ENCODE peak calls at places on chromosome 22, in six cellular contexts. I, H, U, K, T and P are unnamed samples.

GRCh38 chr22:36729321-36729720 is 25.8 kb upstream of the CACNG2 start:
- DNase-seq in K (peak), H (no peak), U (no peak), I (no peak), T (no peak), P (no peak)

GRCh38 chr22:23570681-23571080 is 9.4 kb downstream of the IGLL1 start:
- DNase-seq in T (no peak), H (no peak), I (no peak), K (peak), U (no peak), P (no peak)

GRCh38 chr22:17578129-17578754 is 14.9 kb downstream of the SLC25A18 start:
- DNase-seq in I (peak), U (no peak), T (no peak), H (peak), K (no peak), P (no peak)

GRCh38 chr22:21991309-21991596 is 8.7 kb upstream of the TOP3B start:
- DNase-seq in K (no peak), T (no peak), H (no peak), I (no peak), U (no peak), P (no peak)

GRCh38 chr22:37624876-37625275 is 14.6 kb upstream of the SH3BP1 start:
- DNase-seq in U (no peak), H (no peak), T (no peak), K (no peak), I (no peak), P (no peak)

GRCh38 chr22:30861131-30861530 is 107.4 kb downstream of the MORC2 start:
- DNase-seq in T (no peak), I (no peak), K (no peak), U (no peak), H (no peak), P (no peak)

GRCh38 chr22:42368379-42369249 is 63.6 kb downstream of the NFAM1 start:
- DNase-seq in I (no peak), K (peak), U (no peak), H (no peak), T (peak), P (no peak)

GRCh38 chr22:26581769-26582168 is 8.2 kb downstream of the TPST2 start:
- DNase-seq in T (no peak), K (no peak), I (no peak), U (no peak), H (no peak), P (no peak)

GRCh38 chr22:34976886-34977285 is 89.1 kb upstream of the ISX start:
- DNase-seq in U (no peak), T (no peak), I (no peak), H (no peak), K (no peak), P (no peak)

GRCh38 chr22:49951001-49951677 is 9.4 kb upstream of the PIM3 start:
- DNase-seq in I (no peak), K (peak), U (no peak), H (no peak), T (peak), P (peak)

GRCh38 chr22:26431151-26431995 is 2.3 kb downstream of the ASPHD2 start:
- DNase-seq in K (no peak), I (no peak), U (no peak), H (no peak), T (no peak), P (no peak)

GRCh38 chr22:35218079-35218478 is 39.2 kb upstream of the HMGXB4 start:
- DNase-seq in U (no peak), I (peak), H (no peak), T (no peak), K (peak), P (no peak)

GRCh38 chr22:50542416-50542927 is 3.2 kb upstream of the KLHDC7B start:
- DNase-seq in K (no peak), H (no peak), I (no peak), T (no peak), U (no peak), P (no peak)

GRCh38 chr22:29633514-29634312 is 30.3 kb downstream of the NF2 start:
- DNase-seq in I (no peak), H (no peak), K (no peak), T (no peak), U (no peak), P (no peak)

GRCh38 chr22:32801436-32802290 is at the start of gene TIMP3:
- DNase-seq in K (peak), H (peak), I (peak), U (no peak), T (no peak), P (no peak)

GRCh38 chr22:22752556-22753477 is 108.4 kb downstream of the GGTLC2 start:
- DNase-seq in H (no peak), T (no peak), K (no peak), I (peak), U (no peak), P (no peak)

GRCh38 chr22:46201059-46201757 is 48.9 kb downstream of the CDPF1 start:
- DNase-seq in H (no peak), K (peak), T (peak), I (no peak), U (peak), P (no peak)

GRCh38 chr22:35839811-35840739 is 122.4 kb downstream of the APOL5 start:
- DNase-seq in H (peak), K (peak), T (peak), U (peak), I (peak), P (peak)

GRCh38 chr22:49106136-49106930 is 721.3 kb downstream of the BRD1 start:
- DNase-seq in H (no peak), T (no peak), K (peak), I (no peak), U (no peak), P (no peak)

GRCh38 chr22:17368727-17369552 is at the start of gene CECR2:
- DNase-seq in K (peak), H (peak), U (peak), T (no peak), I (no peak), P (peak)

GRCh38 chr22:35634981-35635540 is 13.2 kb upstream of the APOL6 start:
- DNase-seq in U (no peak), H (no peak), I (no peak), T (no peak), K (no peak), P (no peak)

GRCh38 chr22:44671742-44672141 is 30.3 kb upstream of the PRR5 start:
- DNase-seq in K (no peak), T (no peak), U (no peak), H (no peak), I (peak), P (no peak)

GRCh38 chr22:30348837-30349236 is 7.9 kb downstream of the SF3A1 start:
- DNase-seq in T (no peak), U (no peak), H (no peak), I (peak), K (no peak), P (no peak)

GRCh38 chr22:45481661-45482060 is 21.0 kb upstream of the FBLN1 start:
- DNase-seq in T (no peak), K (no peak), I (no peak), H (no peak), U (no peak), P (no peak)

GRCh38 chr22:30026751-30027150 is 53.5 kb upstream of the HORMAD2 start:
- DNase-seq in T (no peak), K (no peak), I (no peak), U (no peak), H (no peak), P (no peak)

GRCh38 chr22:38531251-38531956 is 25.3 kb upstream of the DDX17 start:
- DNase-seq in I (no peak), T (no peak), H (no peak), U (no peak), K (no peak), P (no peak)

GRCh38 chr22:33255781-33256180 is 197.6 kb upstream of the SYN3 start:
- DNase-seq in T (no peak), U (no peak), K (no peak), H (no peak), I (no peak), P (no peak)

GRCh38 chr22:17086301-17086700 is 1.5 kb downstream of the IL17RA start:
- DNase-seq in U (no peak), T (no peak), K (peak), I (no peak), H (no peak), P (no peak)

GRCh38 chr22:48299801-48300200 is 1527.9 kb downstream of the BRD1 start:
- DNase-seq in U (no peak), I (no peak), H (no peak), T (no peak), K (peak), P (no peak)

GRCh38 chr22:23283591-23284503 is 103.5 kb downstream of the BCR start:
- DNase-seq in I (no peak), U (no peak), T (no peak), K (no peak), H (no peak), P (no peak)

GRCh38 chr22:47558828-47559700 is 796.6 kb downstream of the TBC1D22A start:
- DNase-seq in U (no peak), I (no peak), K (no peak), H (no peak), T (no peak), P (no peak)

GRCh38 chr22:40123387-40123786 is 54.3 kb upstream of the TNRC6B start:
- DNase-seq in K (no peak), U (no peak), I (no peak), H (peak), T (no peak), P (no peak)

GRCh38 chr22:40332319-40332781 is 13.9 kb upstream of the ADSL start:
- DNase-seq in K (peak), U (no peak), T (no peak), H (no peak), I (no peak), P (no peak)

GRCh38 chr22:24593810-24594568 is 1.1 kb upstream of the LRRC75B start:
- DNase-seq in H (no peak), T (peak), K (peak), U (no peak), I (no peak), P (no peak)